ENCODE peak calls at places on chromosomes 16 and 17, in six cellular contexts. B, T, M, X, C and Y are unnamed samples.

GRCh38 chr16:76194621-76195015 is 82.6 kb upstream of the CNTNAP4 start:
- DNase-seq in C (no peak), T (no peak), M (no peak), B (no peak), X (no peak), Y (no peak)

GRCh38 chr17:68697850-68698313 is 96.7 kb upstream of the FAM20A start:
- DNase-seq in M (no peak), B (peak; percentile 16), X (no peak), T (peak; percentile 46), C (no peak), Y (no peak)

GRCh38 chr17:32161506-32162365 is 19.4 kb downstream of the RHOT1 start:
- DNase-seq in C (no peak), M (no peak), X (no peak), T (no peak), B (peak; percentile 13), Y (no peak)

GRCh38 chr16:8621221-8621571 is 302 bp upstream of the METTL22 start:
- DNase-seq in C (no peak), B (no peak), X (no peak), T (no peak), M (no peak), Y (no peak)

GRCh38 chr16:74865922-74866598 is 91.4 kb upstream of the FA2H start:
- DNase-seq in C (no peak), X (no peak), T (no peak), M (no peak), B (no peak), Y (no peak)

GRCh38 chr17:2929881-2930533 is 133.4 kb downstream of the OR1D5 start:
- DNase-seq in B (peak; percentile 60), T (no peak), M (no peak), X (peak; percentile 57), C (peak; percentile 68), Y (peak; percentile 41)

GRCh38 chr17:50758524-50758923 is 8.8 kb downstream of the ANKRD40CL start:
- DNase-seq in T (no peak), C (no peak), X (no peak), B (no peak), M (no peak), Y (no peak)

GRCh38 chr16:83723244-83723643 is 84.5 kb upstream of the HSBP1 start:
- DNase-seq in M (no peak), T (no peak), B (no peak), X (no peak), C (no peak), Y (no peak)

GRCh38 chr16:66578596-66579531 is at the start of gene CMTM2:
- DNase-seq in B (no peak), X (no peak), T (no peak), M (no peak), C (no peak), Y (no peak)

GRCh38 chr17:73419051-73419450 is 107.2 kb upstream of the CDC42EP4 start:
- DNase-seq in T (no peak), X (no peak), C (no peak), M (no peak), B (no peak), Y (no peak)
- H3K36me3 ChIP-seq in T (no peaks in the 10 kb centered on the region), X (peaks cover 31% of the 10 kb centered on the region), C (no peaks in the 10 kb centered on the region), M (no peaks in the 10 kb centered on the region), B (no peaks in the 10 kb centered on the region), Y (no peaks in the 10 kb centered on the region)

GRCh38 chr16:88487920-88488842 is 35.1 kb downstream of the ZFPM1 start:
- DNase-seq in B (peak; percentile 92), C (peak; percentile 96), T (no peak), M (no peak), X (no peak), Y (peak; percentile 98)
- H3K36me3 ChIP-seq in B (no peaks in the 10 kb centered on the region), C (no peaks in the 10 kb centered on the region), T (no peaks in the 10 kb centered on the region), M (peaks cover 18% of the 10 kb centered on the region), X (no peaks in the 10 kb centered on the region), Y (no peaks in the 10 kb centered on the region)

GRCh38 chr17:78184311-78184710 is 2.5 kb downstream of the TK1 start:
- DNase-seq in T (no peak), B (no peak), M (no peak), X (no peak), C (no peak), Y (peak; percentile 67)
- H3K36me3 ChIP-seq in T (no peaks in the 10 kb centered on the region), B (no peaks in the 10 kb centered on the region), M (no peaks in the 10 kb centered on the region), X (no peaks in the 10 kb centered on the region), C (no peaks in the 10 kb centered on the region), Y (no peaks in the 10 kb centered on the region)

GRCh38 chr17:28669918-28670317 is 7.9 kb downstream of the SUPT6H start:
- DNase-seq in C (no peak), X (no peak), M (no peak), T (no peak), B (no peak), Y (no peak)
- H3K36me3 ChIP-seq in C (peaks cover 8% of the 10 kb centered on the region), X (peaks cover 52% of the 10 kb centered on the region), M (peaks cover 58% of the 10 kb centered on the region), T (peaks cover 3% of the 10 kb centered on the region), B (no peaks in the 10 kb centered on the region), Y (peaks cover 3% of the 10 kb centered on the region)

DNA sequence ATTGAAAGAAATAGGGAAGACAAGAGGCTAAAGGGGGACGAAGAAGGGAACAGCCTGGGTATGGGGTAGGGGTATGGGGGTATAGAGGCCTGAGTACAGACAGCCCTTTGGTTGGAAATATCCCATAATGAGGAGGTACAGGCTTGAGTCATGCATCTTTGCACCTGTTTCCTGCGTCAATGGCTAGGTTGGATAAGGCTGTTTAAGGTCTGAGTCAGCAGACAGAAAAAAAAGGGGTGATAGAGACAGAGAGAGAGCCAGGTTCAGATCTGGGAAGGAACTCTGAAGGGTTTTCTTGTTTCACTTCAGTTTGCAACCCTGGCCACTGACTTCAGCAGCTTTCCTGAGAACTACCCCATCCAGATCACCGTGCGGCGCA is 8.5 kb downstream of the FNDC8 start:
- DNase-seq in C (no peak), B (no peak), M (no peak), X (no peak), T (no peak), Y (no peak)
- H3K36me3 ChIP-seq in C (no peaks in the 10 kb centered on the region), B (no peaks in the 10 kb centered on the region), M (peaks cover 41% of the 10 kb centered on the region), X (peaks cover 21% of the 10 kb centered on the region), T (no peaks in the 10 kb centered on the region), Y (no peaks in the 10 kb centered on the region)

GRCh38 chr16:67872631-67873434 is at the start of gene EDC4:
- DNase-seq in C (peak; percentile 84), M (peak; percentile 77), X (peak; percentile 75), B (peak; percentile 88), T (peak; percentile 87), Y (peak; percentile 84)

GRCh38 chr16:67873435-67874146 is 739 bp downstream of the EDC4 start:
- DNase-seq in C (peak; percentile 36), X (peak; percentile 43), T (no peak), M (no peak), B (peak; percentile 28), Y (no peak)

GRCh38 chr16:67872131-67872630 is 671 bp upstream of the EDC4 start:
- DNase-seq in M (no peak), X (no peak), T (no peak), C (no peak), B (no peak), Y (no peak)

GRCh38 chr16:67877064-67877463 is 4.2 kb downstream of the EDC4 start:
- DNase-seq in B (no peak), C (no peak), X (no peak), M (no peak), T (no peak), Y (no peak)

GRCh38 chr16:67874147-67874771 is 1.4 kb downstream of the EDC4 start:
- DNase-seq in C (no peak), T (no peak), B (no peak), X (no peak), M (no peak), Y (no peak)
- H3K36me3 ChIP-seq in C (peaks cover 22% of the 10 kb centered on the region), T (no peaks in the 10 kb centered on the region), B (no peaks in the 10 kb centered on the region), X (peaks cover 42% of the 10 kb centered on the region), M (peaks cover 38% of the 10 kb centered on the region), Y (peaks cover 30% of the 10 kb centered on the region)

GRCh38 chr17:61754124-61754523 is 109.2 kb downstream of the BRIP1 start:
- DNase-seq in X (no peak), T (no peak), M (no peak), C (no peak), B (no peak), Y (no peak)

GRCh38 chr17:61746248-61746985 is 116.9 kb downstream of the BRIP1 start:
- DNase-seq in T (no peak), B (no peak), M (no peak), C (no peak), X (no peak), Y (no peak)

GRCh38 chr17:61753696-61754095 is 109.6 kb downstream of the BRIP1 start:
- DNase-seq in C (no peak), T (no peak), B (no peak), M (no peak), X (no peak), Y (no peak)

GRCh38 chr17:61749823-61750404 is 113.4 kb downstream of the BRIP1 start:
- DNase-seq in T (no peak), X (no peak), C (no peak), M (no peak), B (no peak), Y (no peak)

GRCh38 chr17:61750656-61751055 is 112.7 kb downstream of the BRIP1 start:
- DNase-seq in M (no peak), B (no peak), T (no peak), C (no peak), X (no peak), Y (no peak)
- H3K36me3 ChIP-seq in M (no peaks in the 10 kb centered on the region), B (no peaks in the 10 kb centered on the region), T (no peaks in the 10 kb centered on the region), C (no peaks in the 10 kb centered on the region), X (no peaks in the 10 kb centered on the region), Y (no peaks in the 10 kb centered on the region)

GRCh38 chr17:44934745-44935105 is 12.8 kb downstream of the KIF18B start:
- DNase-seq in T (no peak), B (no peak), X (no peak), M (no peak), C (no peak), Y (no peak)
- H3K36me3 ChIP-seq in T (no peaks in the 10 kb centered on the region), B (no peaks in the 10 kb centered on the region), X (no peaks in the 10 kb centered on the region), M (no peaks in the 10 kb centered on the region), C (no peaks in the 10 kb centered on the region), Y (no peaks in the 10 kb centered on the region)

GRCh38 chr17:63309021-63309420 is 137.1 kb downstream of the CYB561 start:
- DNase-seq in M (no peak), X (no peak), C (no peak), T (no peak), B (no peak), Y (no peak)
- H3K36me3 ChIP-seq in M (no peaks in the 10 kb centered on the region), X (no peaks in the 10 kb centered on the region), C (no peaks in the 10 kb centered on the region), T (no peaks in the 10 kb centered on the region), B (no peaks in the 10 kb centered on the region), Y (no peaks in the 10 kb centered on the region)

GRCh38 chr16:81367821-81368220 is 53.1 kb downstream of the GAN start:
- DNase-seq in C (no peak), T (no peak), M (no peak), X (no peak), B (no peak), Y (no peak)
- H3K36me3 ChIP-seq in C (no peaks in the 10 kb centered on the region), T (no peaks in the 10 kb centered on the region), M (peaks cover 22% of the 10 kb centered on the region), X (peaks cover 58% of the 10 kb centered on the region), B (no peaks in the 10 kb centered on the region), Y (peaks cover 9% of the 10 kb centered on the region)